ENCODE peak calls at places on chromosomes 7 and 10, in five cellular contexts. D is neural progenitor cell, J is aorta, O is stomach, S is SJSA1. H is an unnamed sample.

GRCh38 chr7:114819629-114820362 is 102.1 kb upstream of the MDFIC start:
- DNase-seq in S (peak; percentile 46), D (no peak), J (no peak), O (no peak), H (no peak)

GRCh38 chr7:100655908-100656674 is at the start of gene ACTL6B:
- DNase-seq in S (peak; percentile 65), D (peak; percentile 95), O (peak; percentile 59), J (peak; percentile 65), H (peak; percentile 95)

GRCh38 chr10:3701490-3701889 is 83.5 kb downstream of the KLF6 start:
- DNase-seq in S (no peak), D (no peak), O (no peak), J (no peak), H (no peak)

GRCh38 chr10:133258818-133259602 is 17.7 kb downstream of the ADAM8 start:
- DNase-seq in D (no peak), J (peak; percentile 95), S (peak; percentile 96), O (peak; percentile 77), H (no peak)

GRCh38 chr7:51142741-51143390 is 173.7 kb downstream of the COBL start:
- DNase-seq in D (no peak), O (no peak), J (no peak), S (no peak), H (no peak)

GRCh38 chr10:72034040-72034499 is 54.3 kb downstream of the SPOCK2 start:
- DNase-seq in D (no peak), S (no peak), J (no peak), O (no peak), H (no peak)

GRCh38 chr10:10233256-10233655 is 784.4 kb upstream of the CELF2 start:
- DNase-seq in O (no peak), D (no peak), S (no peak), J (no peak), H (no peak)

GRCh38 chr10:124091646-124092269 is 1.6 kb downstream of the CHST15 start:
- DNase-seq in O (no peak), S (no peak), J (peak; percentile 74), D (peak; percentile 62), H (peak; percentile 83)

GRCh38 chr7:143387156-143387975 is 6.2 kb downstream of the ZYX start:
- DNase-seq in D (peak; percentile 31), J (no peak), O (no peak), S (peak; percentile 41), H (peak; percentile 72)

GRCh38 chr7:43764807-43765491 is 6.5 kb downstream of the BLVRA start:
- DNase-seq in D (no peak), J (no peak), O (no peak), S (peak; percentile 13), H (no peak)

GRCh38 chr7:64882341-64883112 is 20.5 kb upstream of the ZNF273 start:
- DNase-seq in J (peak; percentile 84), O (peak; percentile 25), S (peak; percentile 33), D (no peak), H (peak; percentile 32)

GRCh38 chr7:18829518-18830252 is 287.8 kb downstream of the TWIST1 start:
- DNase-seq in S (no peak), D (no peak), J (no peak), O (no peak), H (no peak)

GRCh38 chr10:3093996-3094395 is 26.6 kb downstream of the PFKP start:
- DNase-seq in O (no peak), D (no peak), J (no peak), S (no peak), H (no peak)

GRCh38 chr7:13050703-13051102 is 363.3 kb downstream of the ARL4A start:
- DNase-seq in O (no peak), S (no peak), D (no peak), J (no peak), H (no peak)

GRCh38 chr10:89001428-89002072 is 11.0 kb downstream of the FAS start:
- DNase-seq in O (no peak), D (peak; percentile 14), J (no peak), S (no peak), H (no peak)

GRCh38 chr10:132688580-132689420 is 97.1 kb downstream of the NKX6-2 start:
- DNase-seq in J (peak; percentile 14), D (no peak), O (no peak), S (no peak), H (peak; percentile 28)

GRCh38 chr7:157397751-157398691 is 61.2 kb downstream of the DNAJB6 start:
- DNase-seq in S (peak; percentile 67), J (no peak), D (peak; percentile 71), O (peak; percentile 48), H (peak; percentile 83)

GRCh38 chr10:116838143-116838725 is 11.1 kb upstream of the ENO4 start:
- DNase-seq in D (no peak), S (no peak), O (no peak), J (no peak), H (peak; percentile 63)

GRCh38 chr10:49058341-49059255 is 56.7 kb downstream of the VSTM4 start:
- DNase-seq in J (no peak), D (no peak), O (no peak), S (no peak), H (no peak)

GRCh38 chr7:66741706-66742053 is 1.1 kb downstream of the RABGEF1 start:
- DNase-seq in O (no peak), D (peak; percentile 41), S (no peak), J (peak; percentile 55), H (no peak)

GRCh38 chr7:33062023-33062781 is at the start of gene NT5C3A:
- DNase-seq in O (peak; percentile 38), J (peak; percentile 53), S (no peak), D (peak; percentile 71), H (peak; percentile 77)

GRCh38 chr7:94059747-94060146 is 55.6 kb upstream of the BET1 start:
- DNase-seq in O (no peak), S (no peak), D (no peak), J (no peak), H (no peak)

GRCh38 chr10:23197416-23197861 is 5.3 kb downstream of the PTF1A start:
- DNase-seq in J (no peak), S (no peak), O (no peak), D (peak; percentile 26), H (peak; percentile 52)

GRCh38 chr10:125624800-125625199 is 58.2 kb downstream of the TEX36 start:
- DNase-seq in D (no peak), S (no peak), J (no peak), O (peak; percentile 66), H (no peak)

GRCh38 chr10:35335718-35336083 is 608 bp upstream of the CCNY start:
- DNase-seq in O (no peak), S (no peak), J (no peak), D (peak; percentile 42), H (peak; percentile 66)
- H3K4me1 ChIP-seq in O (peaks cover 52% of the 10 kb centered on the region), S (peaks cover 34% of the 10 kb centered on the region), J (peaks cover 16% of the 10 kb centered on the region), D (peaks cover 19% of the 10 kb centered on the region), H (no peaks in the 10 kb centered on the region)

GRCh38 chr7:2112261-2113203 is 120.2 kb downstream of the MAD1L1 start:
- DNase-seq in O (no peak), S (no peak), D (no peak), J (no peak), H (no peak)
- H3K4me1 ChIP-seq in O (peaks cover 22% of the 10 kb centered on the region), S (peaks cover 63% of the 10 kb centered on the region), D (peaks cover 47% of the 10 kb centered on the region), J (no peaks in the 10 kb centered on the region), H (peaks cover 7% of the 10 kb centered on the region)

DNA sequence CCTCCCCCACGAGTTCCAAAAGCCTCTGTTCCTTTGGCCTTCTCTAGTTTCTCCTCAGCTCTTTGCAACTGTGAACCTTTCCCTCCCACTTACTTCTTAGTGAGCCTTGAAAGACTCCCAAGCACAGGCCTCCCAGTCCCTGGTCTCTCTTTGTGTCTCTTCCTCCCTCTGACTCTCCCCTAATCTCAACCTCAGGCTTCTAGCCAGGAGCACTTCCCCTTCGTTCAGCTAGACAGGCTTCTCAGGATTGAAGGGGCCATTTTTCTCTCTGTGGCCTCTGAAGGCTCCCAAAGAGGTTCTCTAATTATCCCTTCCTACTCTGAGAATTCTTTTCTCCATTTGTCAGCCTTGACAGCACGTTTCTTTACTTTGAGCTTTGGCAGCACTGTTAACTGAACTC is 50.2 kb upstream of the PHYHIPL start:
- DNase-seq in D (peak; percentile 16), J (no peak), S (no peak), O (no peak), H (peak; percentile 49)
- H3K4me1 ChIP-seq in D (peaks cover 5% of the 10 kb centered on the region), J (peaks cover 4% of the 10 kb centered on the region), S (no peaks in the 10 kb centered on the region), O (no peaks in the 10 kb centered on the region), H (no peaks in the 10 kb centered on the region)

GRCh38 chr7:472640-472957 is 47.0 kb downstream of the PDGFA start:
- DNase-seq in J (peak; percentile 8), D (no peak), O (no peak), S (no peak), H (no peak)
- H3K4me1 ChIP-seq in J (no peaks in the 10 kb centered on the region), D (no peaks in the 10 kb centered on the region), O (peaks cover 10% of the 10 kb centered on the region), S (peaks cover 15% of the 10 kb centered on the region), H (peaks cover 4% of the 10 kb centered on the region)

GRCh38 chr10:79153753-79154152 is 85.0 kb downstream of the ZMIZ1 start:
- DNase-seq in O (no peak), D (no peak), S (no peak), J (peak; percentile 82), H (no peak)
- H3K4me1 ChIP-seq in O (peaks cover 98% of the 10 kb centered on the region), D (peaks cover 66% of the 10 kb centered on the region), S (peaks cover 99% of the 10 kb centered on the region), J (peaks cover 11% of the 10 kb centered on the region), H (peaks cover 45% of the 10 kb centered on the region)

DNA sequence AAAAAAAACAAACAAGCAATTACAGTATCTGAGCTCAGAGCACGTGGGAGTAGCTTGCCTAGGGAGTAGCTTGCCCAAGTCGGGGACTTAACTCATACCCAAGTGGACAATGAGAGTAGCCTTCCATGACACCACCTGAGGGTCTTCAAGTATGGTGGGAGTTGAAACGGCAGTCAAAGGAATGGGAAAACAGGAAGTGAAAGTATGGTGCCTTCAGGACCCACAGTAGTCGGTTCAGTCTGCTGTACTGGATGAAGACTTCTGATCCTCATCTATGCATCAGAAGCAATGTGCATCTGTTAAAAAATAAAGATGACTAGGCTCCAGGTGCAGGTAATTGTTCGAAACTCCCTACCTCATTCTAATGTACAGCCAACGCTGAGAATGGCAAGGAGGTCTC is 10.5 kb downstream of the VOPP1 start:
- DNase-seq in S (no peak), O (no peak), J (no peak), D (no peak), H (no peak)
- H3K4me1 ChIP-seq in S (peaks cover 21% of the 10 kb centered on the region), O (no peaks in the 10 kb centered on the region), J (no peaks in the 10 kb centered on the region), D (peaks cover 17% of the 10 kb centered on the region), H (peaks cover 4% of the 10 kb centered on the region)

DNA sequence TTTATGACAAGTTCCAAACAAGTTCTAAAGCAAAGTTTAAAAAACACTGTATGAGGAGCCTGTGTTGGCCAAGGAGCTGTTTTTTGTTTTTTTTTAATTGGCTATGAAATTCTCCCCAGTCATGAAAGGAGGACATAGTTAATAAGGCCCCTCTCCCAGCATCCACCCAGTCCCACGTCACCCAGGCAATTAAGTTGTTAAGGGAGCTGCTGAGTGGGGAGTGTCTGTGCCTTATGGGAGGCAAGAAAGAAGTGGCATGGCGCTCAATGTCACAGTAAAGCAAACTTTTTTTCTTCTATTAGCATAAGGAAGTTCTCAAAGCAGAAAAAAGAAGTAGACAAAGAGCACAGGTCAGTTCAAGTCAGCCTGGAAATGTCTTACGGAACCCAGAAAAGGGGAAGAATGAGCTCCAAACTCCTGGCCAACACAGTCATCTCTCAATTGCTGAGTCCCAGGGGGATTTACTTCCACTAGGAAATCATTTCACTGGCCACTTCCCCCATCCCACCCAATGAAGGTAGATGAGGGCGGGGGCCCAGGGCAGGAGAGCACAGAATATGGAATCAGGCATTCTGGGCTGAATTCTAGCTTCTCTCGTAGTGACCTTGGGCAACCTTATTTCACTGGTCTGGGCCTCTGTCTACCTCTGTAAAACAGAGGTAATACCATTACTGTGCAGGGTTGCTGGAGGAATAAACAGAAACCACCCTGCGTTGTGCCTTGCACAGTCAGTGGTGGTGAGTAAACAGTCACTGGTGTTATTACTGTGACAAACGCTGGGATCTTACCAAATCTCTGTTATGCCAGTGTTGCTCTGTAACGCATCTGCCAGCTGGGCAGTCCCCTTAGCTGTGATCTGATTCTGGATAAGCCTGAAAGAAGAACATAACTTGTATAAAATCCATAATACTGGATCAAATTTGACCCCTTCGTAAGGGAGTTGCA is 49.7 kb downstream of the NOD1 start:
- DNase-seq in J (no peak), S (no peak), O (no peak), D (no peak), H (no peak)
- H3K4me1 ChIP-seq in J (peaks cover 2% of the 10 kb centered on the region), S (no peaks in the 10 kb centered on the region), O (peaks cover 38% of the 10 kb centered on the region), D (peaks cover 10% of the 10 kb centered on the region), H (peaks cover 4% of the 10 kb centered on the region)

GRCh38 chr7:55565693-55566092 is 6.6 kb downstream of the VOPP1 start:
- DNase-seq in D (no peak), O (no peak), S (no peak), J (no peak), H (no peak)
- H3K4me1 ChIP-seq in D (peaks cover 37% of the 10 kb centered on the region), O (peaks cover 21% of the 10 kb centered on the region), S (peaks cover 42% of the 10 kb centered on the region), J (no peaks in the 10 kb centered on the region), H (peaks cover 6% of the 10 kb centered on the region)

H was measured in endodermal cell.